ENCODE peak calls at places on chromosomes 11 and 22, in five cellular contexts. I is CD8-positive, alpha-beta memory T cell; W is RWPE2; N is neuronal stem cell; V is HAP-1. K is an unnamed sample. For H3K4me1 and H3K36me3, the result is how much of the 10 kb centered on the place peaks cover.

GRCh38 chr11:123654566-123655081 is at the start of gene SCN3B:
- DNase-seq in W (peak), V (peak), I (no peak), N (peak), K (peak)

GRCh38 chr11:86938900-86939880 is 16.0 kb downstream of the FZD4 start:
- DNase-seq in W (no peak), V (peak), I (peak), N (peak), K (peak)

GRCh38 chr22:36986242-36986821 is 32.9 kb downstream of the TST start:
- DNase-seq in V (peak), W (no peak), I (no peak), N (no peak), K (peak)

GRCh38 chr22:43743131-43743530 is 69.0 kb downstream of the EFCAB6 start:
- DNase-seq in I (no peak), N (peak), W (no peak), V (peak), K (no peak)

GRCh38 chr11:32034149-32034548 is 56.7 kb upstream of the RCN1 start:
- DNase-seq in V (no peak), I (no peak), N (no peak), W (no peak), K (no peak)

GRCh38 chr22:36741204-36741793 is 34.6 kb downstream of the IFT27 start:
- DNase-seq in I (no peak), V (peak), N (no peak), W (peak), K (peak)

GRCh38 chr11:114059278-114059983 is at the start of gene ZBTB16:
- DNase-seq in W (no peak), V (peak), I (peak), N (peak), K (peak)

GRCh38 chr11:117183724-117184349 is 5.3 kb downstream of the SIDT2 start:
- DNase-seq in W (peak), I (no peak), V (no peak), N (no peak), K (no peak)

GRCh38 chr11:60705895-60706294 is 6.5 kb downstream of the MS4A8 start:
- DNase-seq in N (no peak), V (no peak), W (no peak), I (no peak), K (no peak)

GRCh38 chr22:26544489-26544888 is 32.2 kb upstream of the TFIP11 start:
- DNase-seq in V (no peak), W (no peak), N (no peak), I (no peak), K (no peak)

GRCh38 chr22:44931077-44931540 is 78.7 kb downstream of the PHF21B start:
- DNase-seq in W (no peak), N (no peak), I (no peak), V (no peak), K (no peak)

GRCh38 chr11:115222218-115222862 is 281.9 kb downstream of the CADM1 start:
- DNase-seq in W (no peak), N (no peak), I (peak), V (no peak), K (no peak)

GRCh38 chr11:72799441-72799840 is 5.6 kb upstream of the STARD10 start:
- DNase-seq in V (no peak), W (no peak), N (no peak), I (no peak), K (no peak)

GRCh38 chr11:15889972-15890371 is 466.4 kb downstream of the SOX6 start:
- DNase-seq in W (no peak), I (no peak), N (no peak), V (no peak), K (no peak)

GRCh38 chr11:16911186-16911585 is 103.0 kb downstream of the PLEKHA7 start:
- DNase-seq in N (no peak), W (no peak), V (no peak), I (no peak), K (no peak)

GRCh38 chr11:71452354-71453020 is 516 bp upstream of the NADSYN1 start:
- DNase-seq in I (peak), N (no peak), W (peak), V (peak), K (peak)

GRCh38 chr11:8251767-8252295 is 11.8 kb downstream of the LMO1 start:
- DNase-seq in N (no peak), V (no peak), W (no peak), I (no peak), K (no peak)

GRCh38 chr11:45045692-45046471 is 95.2 kb upstream of the TP53I11 start:
- DNase-seq in N (no peak), W (peak), V (no peak), I (no peak), K (peak)

GRCh38 chr11:58776891-58777451 is 45.2 kb upstream of the GLYAT start:
- DNase-seq in W (no peak), N (no peak), V (no peak), I (no peak), K (no peak)

GRCh38 chr11:72425053-72425980 is 9.0 kb downstream of the CLPB start:
- DNase-seq in I (no peak), W (no peak), N (no peak), V (no peak), K (no peak)

GRCh38 chr11:133753150-133753549 is 92.2 kb downstream of the SPATA19 start:
- DNase-seq in N (no peak), W (no peak), I (no peak), V (no peak), K (no peak)

GRCh38 chr11:121321614-121322243 is 29.2 kb downstream of the SC5D start:
- DNase-seq in N (peak), W (no peak), V (no peak), I (peak), K (peak)

GRCh38 chr11:71373791-71374454 is 74.3 kb downstream of the DHCR7 start:
- DNase-seq in V (no peak), I (no peak), W (no peak), N (no peak), K (no peak)

GRCh38 chr22:16965083-16965482 is 42.9 kb downstream of the GAB4 start:
- DNase-seq in I (no peak), N (no peak), W (no peak), V (no peak), K (no peak)

GRCh38 chr11:122159173-122159701 is 43.2 kb upstream of the BLID start:
- DNase-seq in W (no peak), I (no peak), N (no peak), V (peak), K (no peak)

GRCh38 chr11:94241896-94242295 is 62.5 kb upstream of the IZUMO1R start:
- DNase-seq in N (no peak), V (no peak), I (no peak), W (no peak), K (no peak)

GRCh38 chr22:40107244-40107643 is 70.5 kb upstream of the TNRC6B start:
- DNase-seq in V (no peak), N (no peak), I (no peak), W (no peak), K (no peak)

GRCh38 chr11:65899356-65900124 is 648 bp downstream of the FOSL1 start:
- DNase-seq in V (peak), N (no peak), W (peak), I (no peak), K (peak)

GRCh38 chr11:28439403-28439802 is 331.2 kb downstream of the METTL15 start:
- DNase-seq in I (no peak), W (no peak), V (no peak), N (no peak), K (no peak)

GRCh38 chr11:35139883-35140282 is 912 bp downstream of the CD44 start:
- DNase-seq in I (no peak), V (no peak), N (no peak), W (no peak), K (no peak)
- H3K4me3 ChIP-seq in I (peak), V (peak), N (peak), W (peak), K (peak)

GRCh38 chr11:62879554-62879953 is 1.1 kb upstream of the SLC3A2 start:
- DNase-seq in W (no peak), V (no peak), I (no peak), N (no peak), K (no peak)
- H3K4me1 ChIP-seq in W (under half), V (under half), I (under half), N (under half), K (half or more)

DNA sequence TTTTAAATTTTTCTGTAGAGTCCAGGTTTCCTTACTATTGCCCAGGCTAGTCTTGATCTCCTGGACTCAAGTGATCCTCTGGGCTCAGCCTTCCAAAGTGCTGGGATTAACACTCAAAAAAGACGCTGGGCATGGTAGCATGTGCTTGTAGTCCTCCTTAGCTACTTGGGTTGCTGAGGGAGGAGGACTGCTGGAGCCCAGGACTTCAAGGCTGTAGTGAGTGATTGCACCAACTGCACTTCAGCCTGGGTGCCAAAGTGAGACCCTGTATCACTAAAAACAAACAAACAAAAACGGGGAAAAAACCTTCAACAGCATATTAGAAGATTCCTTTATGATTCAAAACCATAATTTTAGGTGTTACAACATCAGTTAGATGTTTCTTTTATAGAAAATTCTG is 44.6 kb downstream of the RSF1 start:
- DNase-seq in N (no peak), V (no peak), I (no peak), W (no peak), K (no peak)
- H3K36me3 ChIP-seq in N (under half), V (under half), I (under half), W (under half), K (under half)

DNA sequence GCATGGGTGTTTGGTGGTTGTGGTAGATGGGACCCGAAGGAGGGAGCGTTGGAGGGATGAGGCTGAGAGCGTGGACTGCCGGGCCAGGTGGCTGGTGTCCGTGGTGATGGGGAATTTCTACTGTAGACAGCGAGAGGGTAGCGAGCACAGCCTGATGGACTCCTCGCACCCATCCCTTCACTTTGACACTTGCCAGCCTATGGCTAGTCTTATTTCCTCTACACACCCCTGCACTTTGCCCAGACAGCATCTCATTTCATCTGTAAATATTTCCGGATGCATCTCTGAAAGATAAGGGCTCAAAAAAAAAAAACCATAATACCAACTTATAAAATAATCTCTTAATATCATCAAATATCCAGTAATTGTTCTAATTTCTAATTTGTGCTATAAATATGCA is 5.8 kb downstream of the OMP start:
- DNase-seq in N (no peak), I (no peak), V (no peak), W (no peak), K (no peak)
- H3K4me3 ChIP-seq in N (no peak), I (no peak), V (no peak), W (no peak), K (no peak)

GRCh38 chr11:12483604-12484003 is 106.2 kb downstream of the PARVA start:
- DNase-seq in N (no peak), V (no peak), I (no peak), W (no peak), K (no peak)

GRCh38 chr11:12485328-12485727 is 108.0 kb downstream of the PARVA start:
- DNase-seq in W (no peak), N (no peak), V (no peak), I (no peak), K (no peak)

GRCh38 chr11:12478743-12479142 is 101.4 kb downstream of the PARVA start:
- DNase-seq in V (no peak), I (no peak), N (no peak), W (no peak), K (no peak)

GRCh38 chr11:12480401-12480800 is 103.0 kb downstream of the PARVA start:
- DNase-seq in N (no peak), V (no peak), I (no peak), W (no peak), K (no peak)

GRCh38 chr11:12482839-12483238 is 105.5 kb downstream of the PARVA start:
- DNase-seq in V (no peak), N (no peak), W (no peak), I (no peak), K (no peak)
- H3K4me1 ChIP-seq in V (under half), N (under half), W (under half), I (under half), K (under half)

DNA sequence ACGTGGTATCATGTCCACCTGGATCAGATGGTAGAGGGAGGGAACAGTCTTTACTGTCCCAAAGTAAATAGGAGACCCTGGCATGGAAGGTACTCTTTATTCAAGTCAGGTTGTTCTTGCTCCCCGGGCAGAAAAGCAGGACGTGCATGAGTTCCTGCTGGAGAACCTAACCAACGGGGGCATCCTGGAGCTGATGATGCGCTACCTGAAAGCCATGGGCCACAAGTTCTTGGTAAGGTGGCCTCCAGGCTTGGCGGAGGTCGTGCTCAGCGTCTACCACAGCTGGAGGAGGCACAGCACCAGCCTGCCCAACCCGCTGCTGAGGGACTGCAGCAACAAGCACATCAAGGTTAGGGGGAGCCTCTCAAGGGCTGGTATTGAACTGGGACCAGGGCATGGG is 48.7 kb downstream of the CABIN1 start:
- DNase-seq in N (no peak), W (no peak), V (no peak), I (no peak), K (no peak)
- H3K36me3 ChIP-seq in N (half or more), W (half or more), V (half or more), I (half or more), K (under half)

GRCh38 chr22:50522208-50522805 is 3.1 kb downstream of the SCO2 start:
- DNase-seq in W (no peak), I (no peak), V (no peak), N (no peak), K (no peak)

GRCh38 chr22:50521710-50522109 is 3.7 kb downstream of the SCO2 start:
- DNase-seq in V (no peak), W (no peak), I (no peak), N (no peak), K (no peak)

GRCh38 chr22:50519151-50519550 is 6.2 kb downstream of the SCO2 start:
- DNase-seq in N (no peak), V (no peak), I (no peak), W (no peak), K (no peak)

GRCh38 chr22:50522806-50523438 is 2.5 kb downstream of the SCO2 start:
- DNase-seq in N (no peak), V (no peak), I (no peak), W (peak), K (peak)

GRCh38 chr22:50520826-50521453 is 4.5 kb downstream of the SCO2 start:
- DNase-seq in I (no peak), V (no peak), N (no peak), W (no peak), K (no peak)
- H3K4me3 ChIP-seq in I (no peak), V (no peak), N (no peak), W (no peak), K (no peak)

DNA sequence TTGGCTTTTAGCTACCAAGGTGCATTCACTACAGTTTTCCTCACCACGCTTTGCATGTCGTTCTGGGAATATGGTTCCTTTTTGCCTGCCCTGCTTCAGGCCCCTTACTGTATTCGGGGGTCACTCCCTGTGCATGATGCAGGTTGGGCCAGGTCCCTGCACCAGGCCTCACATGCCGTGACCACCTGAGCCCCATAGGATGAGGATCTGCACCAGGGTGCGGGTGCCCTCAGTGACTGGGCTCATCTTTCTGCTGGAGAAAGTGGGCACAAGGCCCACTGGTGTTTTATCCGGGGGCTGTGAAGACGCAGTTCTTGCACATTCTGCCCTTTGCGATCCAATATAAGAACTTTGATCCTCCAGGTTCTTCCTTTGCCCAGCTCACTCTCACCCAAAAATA is 45.7 kb upstream of the CABP7 start:
- DNase-seq in W (no peak), V (no peak), N (no peak), I (no peak), K (no peak)
- H3K4me1 ChIP-seq in W (under half), V (under half), N (under half), I (under half), K (under half)